ENCODE peak calls at places on chromosomes 13 and 19, in four cellular contexts. H is GM23248, Z is cardiac muscle cell, A is tibial nerve. X is an unnamed sample.

GRCh38 chr19:45947926-45948325 is 25.7 kb downstream of the NOVA2 start:
- DNase-seq in H (peak; percentile 54), Z (no peak), A (no peak), X (no peak)

GRCh38 chr13:35979378-35979911 is 151.7 kb downstream of the DCLK1 start:
- DNase-seq in H (peak; percentile 96), Z (no peak), A (peak; percentile 79), X (no peak)

GRCh38 chr13:47480941-47481340 is 520.1 kb downstream of the SUCLA2 start:
- DNase-seq in H (no peak), Z (no peak), A (no peak), X (no peak)

GRCh38 chr13:108087813-108088212 is 127.5 kb downstream of the LIG4 start:
- DNase-seq in H (no peak), A (no peak), Z (peak; percentile 56), X (no peak)

GRCh38 chr19:2345794-2346663 is 14.0 kb upstream of the TMPRSS9 start:
- DNase-seq in A (no peak), H (peak; percentile 24), Z (no peak), X (no peak)

GRCh38 chr19:17111766-17112165 is 36.2 kb downstream of the MYO9B start:
- DNase-seq in A (no peak), H (no peak), Z (no peak), X (no peak)

GRCh38 chr19:6652214-6653094 is 17.5 kb downstream of the TNFSF14 start:
- DNase-seq in H (no peak), Z (no peak), A (no peak), X (no peak)

GRCh38 chr13:77919351-77920294 is 992 bp upstream of the EDNRB start:
- DNase-seq in A (peak; percentile 15), H (peak; percentile 55), Z (peak; percentile 69), X (peak; percentile 51)

GRCh38 chr19:19319725-19320361 is 466 bp downstream of the SUGP1 start:
- DNase-seq in H (peak; percentile 36), A (no peak), Z (no peak), X (no peak)

GRCh38 chr19:49064768-49065611 is at the start of gene NTF4:
- DNase-seq in Z (peak; percentile 88), H (peak; percentile 50), A (no peak), X (no peak)

GRCh38 chr19:44076325-44076724 is 4.4 kb downstream of the ZNF284 start:
- DNase-seq in A (no peak), H (no peak), Z (no peak), X (no peak)

GRCh38 chr13:109645831-109646230 is 140.6 kb downstream of the IRS2 start:
- DNase-seq in H (no peak), Z (no peak), A (no peak), X (no peak)

GRCh38 chr19:29001006-29001921 is 211.7 kb downstream of the UQCRFS1 start:
- DNase-seq in A (no peak), H (peak; percentile 36), Z (no peak), X (no peak)

DNA sequence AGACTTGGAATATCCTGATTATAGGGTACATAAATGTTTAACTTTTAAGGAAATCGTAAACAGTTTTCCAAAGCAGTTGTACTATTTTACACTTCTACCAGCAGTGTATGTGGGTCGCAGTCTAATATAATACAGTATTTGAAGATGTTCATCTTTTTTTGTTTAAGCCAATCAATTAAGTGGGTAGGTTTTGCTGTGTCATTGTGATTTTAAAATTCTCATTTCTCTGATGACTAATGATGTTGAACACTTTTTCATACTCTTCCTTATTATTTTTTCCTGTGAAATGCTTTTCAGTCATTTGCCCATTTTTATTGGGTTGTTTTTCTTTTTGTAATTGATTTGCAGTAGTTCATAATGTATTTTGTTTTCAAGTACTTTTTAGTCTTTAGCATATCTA is 2689.7 kb downstream of the PCDH9 start:
- DNase-seq in H (peak; percentile 15), Z (no peak), A (no peak), X (no peak)
- H3K27ac ChIP-seq in H (no peak overlapping the region), Z (no peak overlapping the region), A (no peak overlapping the region), X (no peak overlapping the region)

DNA sequence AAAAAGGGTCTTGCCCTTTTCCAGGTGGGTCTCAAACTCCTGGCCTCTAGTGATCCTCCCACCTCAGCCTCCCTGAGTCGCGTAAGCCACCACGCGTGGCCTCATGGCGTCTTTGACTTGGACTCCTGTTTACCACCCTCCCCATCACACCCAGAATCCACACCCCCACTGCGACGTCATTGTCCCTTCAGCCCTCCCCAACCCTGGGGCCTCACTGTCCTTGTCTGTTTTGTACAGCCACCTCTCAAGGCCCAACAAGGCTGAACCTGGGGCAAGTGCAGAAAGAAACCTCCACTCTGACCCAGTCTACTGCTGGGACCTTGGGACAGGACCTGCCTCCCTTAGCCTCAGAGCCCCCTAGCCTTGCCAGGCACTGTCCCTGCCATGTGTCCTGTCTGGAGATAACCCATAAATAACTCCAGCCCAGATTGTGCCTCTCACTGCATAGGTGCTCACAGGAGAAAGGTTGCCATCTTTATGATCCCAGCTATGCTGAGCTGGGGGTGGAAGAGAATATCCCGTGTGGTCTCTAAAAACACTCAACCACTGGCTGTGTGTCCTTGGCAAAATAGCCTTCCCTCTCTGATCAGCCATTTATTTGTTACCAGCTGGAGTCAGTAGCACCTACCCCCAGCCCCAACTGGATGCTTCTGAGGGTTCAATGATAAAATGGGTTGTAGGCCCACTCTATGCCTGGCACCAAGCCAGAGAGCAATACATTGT is 1.8 kb upstream of the IFI30 start:
- DNase-seq in A (no peak), H (no peak), Z (no peak), X (no peak)
- H3K27ac ChIP-seq in A (peak overlapping the region; percentile 65), H (no peak overlapping the region), Z (no peak overlapping the region), X (peak overlapping the region; percentile 43)

GRCh38 chr13:39779337-39780270 is 124.1 kb downstream of the COG6 start:
- DNase-seq in Z (no peak), A (no peak), H (peak; percentile 27), X (no peak)
- H3K27ac ChIP-seq in Z (no peak overlapping the region), A (peak overlapping the region; percentile 73), H (no peak overlapping the region), X (no peak overlapping the region)

GRCh38 chr13:20686863-20687579 is 16.5 kb upstream of the IL17D start:
- DNase-seq in A (no peak), H (no peak), Z (no peak), X (no peak)

GRCh38 chr13:20684041-20684440 is 19.5 kb upstream of the IL17D start:
- DNase-seq in Z (no peak), A (no peak), H (no peak), X (no peak)

GRCh38 chr13:20686167-20686566 is 17.3 kb upstream of the IL17D start:
- DNase-seq in H (no peak), A (no peak), Z (no peak), X (no peak)

GRCh38 chr13:20684535-20684934 is 19.0 kb upstream of the IL17D start:
- DNase-seq in Z (no peak), H (peak; percentile 35), A (no peak), X (no peak)

DNA sequence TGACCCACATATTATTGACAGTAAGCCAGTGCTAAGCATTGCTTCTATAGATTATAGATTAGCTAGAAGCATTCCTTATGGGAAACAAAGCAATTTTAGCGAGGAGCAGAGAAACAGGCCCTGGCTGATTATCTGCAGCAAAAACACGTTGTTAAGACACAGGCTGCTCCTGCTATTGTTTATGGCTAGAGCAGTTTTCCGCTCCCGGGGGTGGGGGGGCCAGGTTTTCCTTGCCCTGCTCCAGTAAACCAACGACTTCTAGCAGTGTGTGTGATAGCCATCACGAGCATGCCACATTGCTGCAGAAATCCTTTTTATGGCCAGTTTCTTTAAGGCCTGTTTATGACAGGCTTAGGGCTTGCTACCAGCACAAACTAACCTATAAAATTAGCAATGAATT is 18.5 kb upstream of the IL17D start:
- DNase-seq in H (no peak), Z (no peak), A (no peak), X (no peak)
- H3K27ac ChIP-seq in H (no peak overlapping the region), Z (no peak overlapping the region), A (no peak overlapping the region), X (no peak overlapping the region)

GRCh38 chr19:8489591-8490394 is 12.6 kb downstream of the PRAM1 start:
- DNase-seq in H (no peak), Z (no peak), A (no peak), X (no peak)
- H3K27ac ChIP-seq in H (no peak overlapping the region), Z (no peak overlapping the region), A (no peak overlapping the region), X (no peak overlapping the region)

DNA sequence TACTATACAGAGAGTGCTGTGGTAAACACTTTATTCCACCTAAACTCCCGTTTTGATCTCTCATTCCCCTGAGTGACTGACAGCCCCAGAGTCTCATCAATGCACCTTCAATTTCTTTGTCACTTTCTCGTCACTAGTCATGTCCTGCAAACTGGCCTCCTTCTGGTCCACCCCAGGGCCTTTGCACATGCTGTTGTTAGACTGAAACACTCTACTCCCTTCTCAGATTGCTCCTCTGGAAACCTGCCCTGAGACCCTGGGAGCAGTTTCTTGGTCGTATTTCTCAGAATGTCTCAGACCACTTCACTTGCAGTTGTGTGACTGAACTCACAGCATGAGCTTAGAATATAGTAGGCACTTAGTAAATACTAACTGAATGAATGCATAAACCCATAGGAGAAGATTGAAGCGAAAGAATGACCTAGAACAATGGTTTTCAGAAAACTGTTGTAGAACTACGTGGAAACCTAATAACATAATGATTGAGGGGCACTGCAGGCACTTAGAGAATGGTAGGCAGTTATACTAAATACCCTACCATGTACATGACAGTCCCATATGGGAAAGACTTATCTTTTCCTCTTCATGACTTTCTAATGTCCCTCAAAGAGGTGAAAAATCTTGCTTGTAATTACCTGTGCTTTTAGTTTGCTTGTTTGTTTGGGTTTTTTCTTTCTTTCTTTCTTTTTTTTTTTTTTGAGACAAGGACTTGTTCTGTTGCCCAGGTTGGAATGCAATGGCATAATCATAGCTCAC is 144.8 kb downstream of the IER2 start:
- DNase-seq in A (no peak), H (no peak), Z (no peak), X (no peak)
- H3K27ac ChIP-seq in A (no peak overlapping the region), H (no peak overlapping the region), Z (no peak overlapping the region), X (no peak overlapping the region)

DNA sequence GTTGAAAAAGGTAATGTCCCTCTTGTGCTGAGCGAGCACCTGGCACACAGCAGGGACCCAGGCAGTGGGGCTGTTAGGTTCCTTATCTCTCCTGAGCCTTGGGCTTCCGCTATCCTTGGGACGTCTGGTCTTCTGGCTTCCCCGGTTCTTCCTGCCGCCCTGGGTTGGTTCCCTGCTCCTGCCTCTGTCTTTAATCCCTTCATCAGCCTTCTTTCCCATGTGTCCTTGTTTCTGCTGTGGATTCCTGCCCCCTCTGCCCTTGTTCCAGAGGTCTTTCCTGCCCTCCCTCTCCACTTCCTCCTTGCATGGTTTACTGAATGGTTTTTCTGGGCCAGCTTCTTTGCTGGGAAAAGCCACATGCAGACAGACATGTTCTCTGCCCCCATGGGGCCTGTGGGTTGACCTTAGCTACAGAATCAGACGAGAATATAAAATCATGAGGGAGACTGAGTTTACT is 2.6 kb downstream of the EPN1 start:
- DNase-seq in Z (no peak), A (no peak), H (no peak), X (no peak)
- H3K27ac ChIP-seq in Z (no peak overlapping the region), A (no peak overlapping the region), H (no peak overlapping the region), X (peak overlapping the region; percentile 45)

GRCh38 chr19:11325544-11325943 is 13.9 kb downstream of the RAB3D start:
- DNase-seq in A (no peak), H (no peak), Z (no peak), X (no peak)
- H3K27ac ChIP-seq in A (peak overlapping the region; percentile 80), H (no peak overlapping the region), Z (no peak overlapping the region), X (no peak overlapping the region)

DNA sequence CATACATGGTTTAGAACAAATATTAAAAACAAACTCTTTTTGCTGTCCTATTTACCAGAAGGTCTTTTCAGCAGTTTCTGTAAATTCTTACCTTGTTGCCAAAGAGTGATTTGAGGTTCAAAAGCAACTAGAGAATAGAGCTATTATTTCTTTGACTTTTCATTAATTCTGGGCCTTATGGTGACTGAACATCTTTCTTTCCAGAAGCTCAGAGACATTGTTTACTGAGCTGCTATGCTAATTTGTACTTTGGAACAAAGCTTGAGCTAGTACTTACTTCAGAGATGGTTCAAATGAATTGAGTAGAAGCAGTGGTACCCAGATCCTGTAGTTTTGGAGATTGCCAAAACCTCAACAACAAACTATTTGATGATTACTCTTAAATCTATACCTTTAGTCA is 331.2 kb downstream of the SPRY2 start:
- DNase-seq in Z (no peak), H (no peak), A (no peak), X (no peak)
- H3K27ac ChIP-seq in Z (no peak overlapping the region), H (no peak overlapping the region), A (no peak overlapping the region), X (peak overlapping the region; percentile 83)

X was measured in substantia nigra.